ENCODE peak calls at places on chromosomes 3 and 15, in five cellular contexts. V is CD8-positive, alpha-beta T cell; T is WERI-Rb-1; A is fibroblast of lung; C is fibroblast of the aortic adventitia. K is an unnamed sample.

GRCh38 chr3:174287601-174288180 is 571.4 kb upstream of the NAALADL2 start:
- DNase-seq in T (no peak), A (no peak), C (no peak), V (no peak), K (peak)

GRCh38 chr3:81936817-81937216 is 175.4 kb upstream of the GBE1 start:
- DNase-seq in C (no peak), A (no peak), T (no peak), V (no peak), K (no peak)

GRCh38 chr15:51288143-51289065 is 50.0 kb downstream of the CYP19A1 start:
- DNase-seq in A (peak), T (no peak), C (peak), V (no peak), K (no peak)

GRCh38 chr3:148866261-148866660 is 1.2 kb downstream of the CPA3 start:
- DNase-seq in T (no peak), A (no peak), C (peak), V (no peak), K (no peak)

GRCh38 chr3:13277130-13277783 is 142.9 kb downstream of the NUP210 start:
- DNase-seq in V (no peak), A (no peak), C (no peak), T (no peak), K (no peak)

GRCh38 chr3:114567774-114568173 is 273.9 kb downstream of the TIGIT start:
- DNase-seq in C (no peak), V (no peak), A (no peak), T (no peak), K (no peak)

GRCh38 chr3:112013058-112013783 is 14.5 kb downstream of the TAGLN3 start:
- DNase-seq in V (peak), A (peak), T (peak), C (peak), K (peak)

GRCh38 chr3:157408499-157409149 is 28.0 kb upstream of the PTX3 start:
- DNase-seq in T (no peak), V (no peak), C (no peak), A (no peak), K (no peak)

GRCh38 chr3:30421261-30421660 is 185.1 kb upstream of the TGFBR2 start:
- DNase-seq in T (no peak), A (peak), V (no peak), C (peak), K (peak)

GRCh38 chr3:13414040-13414729 is 5.9 kb downstream of the NUP210 start:
- DNase-seq in V (peak), T (no peak), C (no peak), A (no peak), K (no peak)

GRCh38 chr3:188689101-188689574 is 482.6 kb upstream of the TPRG1 start:
- DNase-seq in V (no peak), T (no peak), C (peak), A (peak), K (peak)

GRCh38 chr15:98760112-98760826 is 111.9 kb downstream of the IGF1R start:
- DNase-seq in V (no peak), C (no peak), T (no peak), A (no peak), K (no peak)

GRCh38 chr3:187227658-187228258 is 30.5 kb downstream of the RTP1 start:
- DNase-seq in V (no peak), C (peak), T (no peak), A (peak), K (peak)

GRCh38 chr3:185960518-185961288 is 22.9 kb upstream of the TRA2B start:
- DNase-seq in A (no peak), T (no peak), C (no peak), V (no peak), K (no peak)

GRCh38 chr3:185961675-185962232 is 23.9 kb upstream of the TRA2B start:
- DNase-seq in A (no peak), V (no peak), C (no peak), T (no peak), K (no peak)

GRCh38 chr3:185954366-185954723 is 16.5 kb upstream of the TRA2B start:
- DNase-seq in T (no peak), C (no peak), V (no peak), A (no peak), K (no peak)

GRCh38 chr3:185958626-185959025 is 20.8 kb upstream of the TRA2B start:
- DNase-seq in T (no peak), V (no peak), C (peak), A (no peak), K (peak)

GRCh38 chr3:185959609-185960517 is 22.0 kb upstream of the TRA2B start:
- DNase-seq in A (peak), T (no peak), V (no peak), C (peak), K (peak)
- H3K4me3 ChIP-seq in A (no peak), T (no peak), V (no peak), C (peak), K (no peak)

DNA sequence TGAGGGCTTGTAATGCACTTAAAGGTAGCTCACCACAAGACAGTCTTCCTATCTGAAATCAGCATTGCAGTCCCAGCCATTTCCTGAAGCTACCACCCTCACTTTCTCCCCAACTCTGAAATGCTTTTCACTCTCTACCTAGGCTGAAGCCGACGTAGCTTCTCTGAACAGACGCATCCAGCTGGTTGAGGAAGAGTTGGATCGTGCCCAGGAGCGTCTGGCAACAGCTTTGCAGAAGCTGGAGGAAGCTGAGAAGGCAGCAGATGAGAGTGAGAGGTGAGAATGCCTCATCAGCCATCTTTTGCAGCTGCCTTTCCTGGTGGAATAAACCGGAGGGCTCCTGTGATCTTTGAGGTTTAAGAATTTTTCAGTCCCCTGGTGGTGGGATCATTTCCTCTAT is 14.3 kb downstream of the TPM1 start:
- DNase-seq in C (peak), V (no peak), T (no peak), A (peak), K (no peak)
- TF ChIP-seq CTCF in C (no peak), V (no peak), T (no peak), A (no peak), K (no peak)

GRCh38 chr3:195441476-195441970 is 1.3 kb downstream of the ACAP2 start:
- DNase-seq in A (no peak), T (no peak), C (peak), V (no peak), K (no peak)

GRCh38 chr3:195438371-195438770 is 4.4 kb downstream of the ACAP2 start:
- DNase-seq in T (no peak), V (no peak), C (no peak), A (no peak), K (no peak)

GRCh38 chr3:195441971-195442572 is 748 bp downstream of the ACAP2 start:
- DNase-seq in V (peak), C (peak), A (peak), T (peak), K (peak)

GRCh38 chr3:195441051-195441450 is 1.8 kb downstream of the ACAP2 start:
- DNase-seq in C (peak), V (no peak), A (no peak), T (no peak), K (peak)

DNA sequence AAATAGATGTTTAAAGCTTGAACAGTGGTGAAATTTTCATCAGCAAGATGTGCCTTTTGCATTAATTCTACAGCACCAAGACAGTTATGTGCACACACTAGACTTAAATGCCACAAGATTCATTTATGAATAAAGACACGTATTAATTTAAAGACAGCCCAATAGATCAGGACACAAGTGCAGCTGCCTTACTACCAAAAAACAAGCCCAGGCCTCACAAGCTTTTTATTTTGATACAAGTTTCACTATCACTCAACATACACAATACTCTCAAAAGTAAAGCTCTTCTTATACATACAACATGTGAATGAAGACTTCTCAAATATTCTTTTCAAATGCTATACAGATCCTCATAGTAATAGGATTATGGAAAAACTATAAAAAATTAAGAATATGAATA is 2.4 kb downstream of the ACAP2 start:
- DNase-seq in V (no peak), C (no peak), T (no peak), A (no peak), K (no peak)
- H3K4me3 ChIP-seq in V (no peak), C (peak), T (no peak), A (no peak), K (no peak)

GRCh38 chr3:49799761-49800160 is at the start of gene CDHR4:
- DNase-seq in T (no peak), A (peak), C (peak), V (no peak), K (peak)
- TF ChIP-seq CTCF in T (no peak), A (no peak), C (no peak), V (no peak), K (no peak)

GRCh38 chr3:36989568-36989967 is 3.4 kb downstream of the EPM2AIP1 start:
- DNase-seq in V (no peak), A (no peak), T (no peak), C (no peak), K (no peak)
- H3K4me3 ChIP-seq in V (no peak), A (peak), T (no peak), C (peak), K (peak)

GRCh38 chr3:63951901-63952594 is 39.9 kb upstream of the SCAANT1 start:
- DNase-seq in V (no peak), C (no peak), T (no peak), A (no peak), K (no peak)

GRCh38 chr3:63951492-63951891 is 39.3 kb upstream of the SCAANT1 start:
- DNase-seq in V (no peak), C (no peak), T (no peak), A (no peak), K (no peak)

GRCh38 chr3:63955036-63955650 is 43.0 kb upstream of the SCAANT1 start:
- DNase-seq in A (no peak), C (no peak), T (no peak), V (no peak), K (no peak)

GRCh38 chr3:63955830-63956545 is 43.8 kb upstream of the SCAANT1 start:
- DNase-seq in A (no peak), V (no peak), C (no peak), T (no peak), K (no peak)

GRCh38 chr3:63954182-63954581 is 42.0 kb upstream of the SCAANT1 start:
- DNase-seq in A (no peak), C (no peak), T (no peak), V (no peak), K (peak)
- TF ChIP-seq CTCF in A (no peak), C (no peak), T (no peak), V (no peak), K (no peak)

DNA sequence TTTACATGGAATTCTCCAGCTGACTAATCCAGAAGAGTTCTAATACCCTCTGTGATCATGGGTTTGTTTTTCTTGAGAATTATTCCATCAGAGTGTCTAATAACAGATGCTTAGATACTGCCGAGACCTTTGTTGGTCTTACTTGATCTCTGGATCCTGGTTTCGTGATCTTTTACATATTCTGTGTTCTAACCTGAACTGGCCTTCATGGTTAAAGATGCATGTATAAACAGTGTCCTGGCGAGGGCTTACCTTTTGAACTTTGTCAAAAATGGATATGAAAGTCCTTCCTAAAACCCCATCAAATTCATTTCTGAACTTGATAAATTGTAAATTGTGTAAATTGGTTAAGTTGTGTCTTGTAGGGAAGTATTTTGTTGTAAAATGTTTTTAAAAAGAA is 24.8 kb downstream of the UBE2Q2 start:
- DNase-seq in T (no peak), C (no peak), A (no peak), V (no peak), K (no peak)
- H3K4me3 ChIP-seq in T (no peak), C (no peak), A (no peak), V (no peak), K (no peak)

GRCh38 chr3:150603090-150603887 is at the start of gene SELENOT:
- DNase-seq in A (peak), T (peak), C (peak), V (peak), K (peak)
- TF ChIP-seq CTCF in A (peak), T (no peak), C (peak), V (no peak), K (no peak)

GRCh38 chr3:185815391-185816282 is 9.2 kb downstream of the IGF2BP2 start:
- DNase-seq in A (peak), T (no peak), C (no peak), V (no peak), K (no peak)
- H3K4me3 ChIP-seq in A (no peak), T (no peak), C (no peak), V (no peak), K (no peak)

GRCh38 chr15:73683624-73684536 is at the start of gene CD276:
- DNase-seq in V (no peak), T (peak), C (peak), A (peak), K (peak)

GRCh38 chr15:73681073-73681472 is 3.1 kb upstream of the CD276 start:
- DNase-seq in A (no peak), V (no peak), T (no peak), C (no peak), K (no peak)

GRCh38 chr15:73683257-73683623 is 943 bp upstream of the CD276 start:
- DNase-seq in V (no peak), T (no peak), A (no peak), C (no peak), K (no peak)

GRCh38 chr15:73681856-73682596 is 2.2 kb upstream of the CD276 start:
- DNase-seq in A (no peak), V (no peak), C (no peak), T (no peak), K (peak)

GRCh38 chr15:73682597-73683090 is 1.5 kb upstream of the CD276 start:
- DNase-seq in C (no peak), T (no peak), V (no peak), A (no peak), K (no peak)
- TF ChIP-seq CTCF in C (no peak), T (no peak), V (no peak), A (no peak), K (no peak)

K was measured in fibroblast of mammary gland.